ENCODE peak calls at places on chromosomes 2 and 18, in ten cellular contexts. U, V, G, O, N, E, W, B, P and A are unnamed samples.

GRCh38 chr2:118044849-118045248 is 31.0 kb upstream of the CCDC93 start:
- DNase-seq in E (no peak), W (no peak), G (no peak), O (no peak), V (no peak), N (no peak), B (no peak), P (no peak), U (no peak), A (no peak)

GRCh38 chr18:41593276-41593675 is 361.8 kb upstream of the PIK3C3 start:
- DNase-seq in U (no peak), V (no peak), P (no peak), N (no peak), G (no peak), W (no peak), E (no peak), B (no peak), O (peak; percentile 6), A (peak; percentile 13)

GRCh38 chr2:221833972-221834371 is 261.9 kb upstream of the EPHA4 start:
- DNase-seq in U (no peak), G (no peak), P (no peak), V (no peak), N (no peak), B (no peak), O (no peak), E (no peak), W (no peak), A (no peak)

GRCh38 chr2:78417355-78417754 is 608.1 kb upstream of the REG3G start:
- DNase-seq in B (peak; percentile 9), V (no peak), E (no peak), U (no peak), N (no peak), P (no peak), G (no peak), O (no peak), W (no peak), A (peak; percentile 7)

GRCh38 chr18:8217041-8217564 is 392.1 kb upstream of the RAB12 start:
- DNase-seq in V (no peak), N (no peak), E (no peak), O (peak; percentile 10), U (no peak), W (no peak), P (no peak), B (no peak), G (no peak), A (peak; percentile 5)

GRCh38 chr18:56869189-56869777 is 218.1 kb downstream of the WDR7 start:
- DNase-seq in E (peak; percentile 25), N (no peak), G (no peak), P (no peak), W (no peak), O (peak; percentile 81), V (no peak), U (peak; percentile 73), B (peak; percentile 70), A (peak; percentile 80)

GRCh38 chr2:30639836-30640235 is 167.4 kb downstream of the CAPN13 start:
- DNase-seq in W (no peak), N (no peak), E (no peak), U (peak; percentile 79), V (no peak), P (no peak), B (no peak), O (no peak), G (no peak), A (no peak)

GRCh38 chr2:143433158-143433557 is 303.9 kb downstream of the ARHGAP15 start:
- DNase-seq in W (no peak), E (no peak), U (no peak), O (peak; percentile 35), G (no peak), B (peak; percentile 57), P (no peak), N (no peak), V (no peak), A (peak; percentile 31)

GRCh38 chr2:136118819-136119716 is 1.1 kb upstream of the CXCR4 start:
- DNase-seq in G (peak; percentile 91), W (peak; percentile 51), N (peak; percentile 64), P (peak; percentile 27), B (no peak), V (no peak), E (no peak), U (peak; percentile 35), O (no peak), A (no peak)

GRCh38 chr2:163778045-163778753 is 42.4 kb upstream of the FIGN start:
- DNase-seq in P (no peak), U (no peak), V (no peak), G (no peak), O (peak; percentile 82), N (peak; percentile 53), B (peak; percentile 26), W (peak; percentile 21), E (peak; percentile 83), A (peak; percentile 87)

GRCh38 chr2:35428548-35428947 is 927.0 kb upstream of the CRIM1 start:
- DNase-seq in N (peak; percentile 32), V (no peak), W (peak; percentile 18), P (peak; percentile 69), O (peak; percentile 1), E (peak; percentile 11), B (peak; percentile 68), G (no peak), U (peak; percentile 62), A (peak; percentile 17)

GRCh38 chr2:42722328-42723190 is 41.4 kb downstream of the OXER1 start:
- DNase-seq in O (peak; percentile 96), P (no peak), V (peak; percentile 81), E (peak; percentile 72), U (no peak), B (peak; percentile 24), W (peak; percentile 68), G (no peak), N (peak; percentile 65), A (peak; percentile 92)

GRCh38 chr2:231425811-231426703 is 30.5 kb downstream of the B3GNT7 start:
- DNase-seq in O (no peak), N (no peak), G (peak; percentile 74), P (no peak), U (no peak), E (peak; percentile 58), W (no peak), B (no peak), V (no peak), A (no peak)

GRCh38 chr2:45554764-45555163 is 56.3 kb downstream of the SRBD1 start:
- DNase-seq in N (no peak), B (no peak), E (peak; percentile 4), O (peak; percentile 35), P (no peak), G (no peak), U (peak; percentile 46), V (no peak), W (no peak), A (peak; percentile 45)

DNA sequence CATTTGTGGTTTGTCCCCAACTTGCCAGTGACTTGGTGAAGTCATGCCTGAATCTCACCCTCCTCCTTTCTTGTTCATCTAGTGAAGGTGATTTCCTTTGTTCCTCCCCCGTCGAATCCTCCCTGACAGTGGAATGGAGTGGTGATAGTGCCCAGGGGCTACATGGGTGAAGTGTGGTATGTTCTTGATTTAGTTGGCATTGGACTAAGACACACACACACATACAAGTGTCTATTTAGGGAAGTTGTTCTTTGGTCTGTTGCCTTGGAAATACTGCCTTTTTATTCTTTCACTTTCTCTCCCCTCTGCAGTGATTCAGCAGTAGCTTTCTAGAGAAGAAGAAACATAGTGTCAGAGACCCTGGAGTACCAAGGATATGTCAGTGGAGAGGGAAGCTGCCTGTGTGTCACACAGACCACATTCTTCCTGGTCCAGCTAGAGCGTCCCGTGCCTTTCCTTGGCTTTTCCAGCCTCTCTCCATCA is 10.9 kb downstream of the INPP4A start:
- DNase-seq in E (no peak), V (no peak), O (peak; percentile 36), W (no peak), B (no peak), P (no peak), G (no peak), N (no peak), U (peak; percentile 70), A (peak; percentile 38)
- H3K4me3 ChIP-seq in E (no peak overlapping the region), V (no peak overlapping the region), O (no peak overlapping the region), W (no peak overlapping the region), B (no peak overlapping the region), P (no peak overlapping the region), G (no peak overlapping the region), N (no peak overlapping the region), U (peak overlapping the region; percentile 34), A (no peak overlapping the region)

GRCh38 chr2:108998911-108999310 is 9.9 kb upstream of the EDAR start:
- DNase-seq in B (no peak), V (no peak), O (no peak), N (no peak), E (no peak), G (no peak), W (no peak), U (no peak), P (no peak), A (no peak)
- TF ChIP-seq CTCF in B (no peak), V (no peak), O (no peak), N (no peak), E (no peak), G (no peak), W (no peak), U (no peak), P (no peak), A (no peak)

GRCh38 chr2:172087191-172087779 is 2.0 kb downstream of the DLX1 start:
- DNase-seq in G (no peak), N (no peak), E (no peak), V (no peak), U (no peak), W (no peak), P (no peak), B (no peak), O (no peak), A (no peak)
- H3K4me3 ChIP-seq in G (no peak overlapping the region), N (peak overlapping the region; percentile 53), E (no peak overlapping the region), V (no peak overlapping the region), U (no peak overlapping the region), W (no peak overlapping the region), P (no peak overlapping the region), B (peak overlapping the region; percentile 70), O (no peak overlapping the region), A (peak overlapping the region; percentile 53)

DNA sequence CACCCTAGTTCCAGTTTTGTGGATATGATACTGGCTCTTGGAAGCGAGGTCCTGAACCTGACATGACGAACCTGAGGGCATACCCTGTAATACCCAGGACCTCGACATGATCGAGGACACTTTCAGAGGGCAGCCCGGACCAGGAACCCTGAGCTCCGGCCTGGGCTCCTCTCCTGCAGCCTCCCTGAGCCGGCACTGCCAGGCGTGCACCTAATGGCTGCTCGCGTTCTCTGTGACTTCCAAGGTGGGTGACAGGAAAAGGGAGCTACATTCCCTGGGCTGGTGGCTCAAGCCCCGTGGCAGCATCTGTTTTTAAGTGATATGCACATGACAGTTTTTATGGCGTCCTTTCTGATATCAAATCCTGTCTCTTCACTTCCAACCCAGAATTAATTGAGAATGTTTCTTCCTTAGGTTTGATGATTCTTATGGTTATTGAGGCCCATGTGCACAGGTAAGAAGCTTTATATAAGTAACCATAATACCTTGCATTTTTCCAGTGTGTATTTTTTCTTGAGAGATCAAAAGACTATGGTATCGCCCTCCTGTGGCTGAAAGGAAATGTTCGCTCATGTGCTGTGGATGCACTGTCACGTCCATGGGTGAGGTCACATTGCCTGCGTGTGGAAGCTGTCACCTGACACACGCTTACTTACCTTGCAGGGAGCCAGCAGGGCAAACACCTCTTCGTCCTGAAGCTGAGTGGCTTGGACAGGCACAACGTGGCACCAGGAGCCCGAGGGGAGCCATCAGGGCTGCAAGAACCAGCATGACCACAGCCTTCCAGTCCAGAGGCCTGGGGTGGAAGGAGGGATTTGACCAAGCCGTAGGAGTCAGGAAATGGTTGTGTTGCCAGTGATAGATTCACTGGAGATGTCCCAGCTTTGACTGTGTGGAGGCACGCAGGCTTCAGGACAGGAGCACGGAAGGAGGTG is 367.4 kb upstream of the MYT1L start:
- DNase-seq in W (no peak), U (no peak), P (peak; percentile 48), O (no peak), V (no peak), E (no peak), N (no peak), G (no peak), B (peak; percentile 31), A (no peak)
- TF ChIP-seq CTCF in W (no peak), U (no peak), P (peak; percentile 59), O (no peak), V (no peak), E (no peak), N (no peak), G (no peak), B (peak; percentile 60), A (no peak)